ENCODE peak calls at places on chromosomes 6 and 20, in seven cellular contexts. X is cardiac fibroblast; H is left ventricle myocardium inferior; L is cardiac muscle cell; Q is neural crest cell; K is retinal pigment epithelial cell; N is CD8-positive, alpha-beta T cell. Y is an unnamed sample.

GRCh38 chr20:3731944-3732326 is 550 bp upstream of the HSPA12B start:
- DNase-seq in X (no peak), H (no peak), L (no peak), Q (no peak), K (no peak), N (no peak), Y (no peak)

GRCh38 chr20:35539756-35540212 is 2.1 kb upstream of the ERGIC3 start:
- DNase-seq in X (no peak), H (no peak), L (peak), Q (peak), K (no peak), N (no peak), Y (peak)

GRCh38 chr6:138403324-138403800 is 661 bp upstream of the HEBP2 start:
- DNase-seq in X (peak), H (peak), L (peak), Q (peak), K (no peak), N (no peak), Y (peak)

GRCh38 chr20:2750343-2751251 is 49.8 kb downstream of the CPXM1 start:
- DNase-seq in X (peak), H (no peak), L (peak), Q (no peak), K (no peak), N (no peak), Y (peak)

GRCh38 chr20:34377072-34377847 is 14.2 kb downstream of the ITCH start:
- DNase-seq in X (no peak), H (no peak), L (no peak), Q (no peak), K (no peak), N (no peak), Y (peak)

GRCh38 chr6:157443066-157443800 is 62.2 kb downstream of the ZDHHC14 start:
- DNase-seq in X (peak), H (no peak), L (peak), Q (no peak), K (no peak), N (no peak), Y (peak)

GRCh38 chr6:146543211-146543939 is at the start of gene RAB32:
- DNase-seq in X (peak), H (peak), L (peak), Q (peak), K (peak), N (no peak), Y (peak)

GRCh38 chr6:39018103-39018502 is 30.5 kb upstream of the GLP1R start:
- DNase-seq in X (no peak), H (no peak), L (no peak), Q (no peak), K (no peak), N (no peak), Y (no peak)

GRCh38 chr6:48628316-48628715 is 517.3 kb upstream of the PTCHD4 start:
- DNase-seq in X (peak), H (no peak), L (peak), Q (no peak), K (peak), N (no peak), Y (no peak)

GRCh38 chr6:70375882-70376281 is 37.4 kb upstream of the FAM135A start:
- DNase-seq in X (no peak), H (no peak), L (no peak), Q (no peak), K (no peak), N (no peak), Y (no peak)
- TF ChIP-seq CTCF in X (peak), H (no peak), L (peak), Q (peak), K (peak), N (no peak), Y (peak)

DNA sequence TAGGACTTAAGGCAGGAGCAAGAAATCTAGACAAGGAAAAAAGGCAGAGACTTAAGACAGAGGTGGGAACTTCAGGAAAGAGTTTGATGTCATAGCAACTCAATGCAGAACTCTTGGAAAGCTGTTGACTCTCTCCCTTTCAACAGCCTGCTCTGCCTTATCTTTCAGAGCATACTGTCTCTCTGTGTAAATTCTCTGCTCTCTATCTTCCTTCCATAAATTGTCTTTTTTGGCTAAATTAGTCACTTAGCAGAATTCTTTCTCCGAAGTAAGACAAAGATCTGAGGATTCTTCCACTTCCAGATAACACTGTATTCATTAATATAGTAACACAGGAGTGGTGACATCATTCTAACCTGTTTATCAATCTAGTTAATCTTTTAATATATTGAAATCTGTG is 80.2 kb downstream of the PLG start:
- DNase-seq in X (no peak), H (no peak), L (no peak), Q (no peak), K (no peak), N (no peak), Y (no peak)
- TF ChIP-seq CTCF in X (no peak), H (no peak), L (no peak), Q (no peak), K (no peak), N (no peak), Y (no peak)

GRCh38 chr6:1688396-1688795 is 78.7 kb downstream of the FOXC1 start:
- DNase-seq in X (no peak), H (no peak), L (no peak), Q (no peak), K (no peak), N (no peak), Y (no peak)

GRCh38 chr6:1689141-1689540 is 79.4 kb downstream of the FOXC1 start:
- DNase-seq in X (peak), H (no peak), L (no peak), Q (no peak), K (no peak), N (no peak), Y (no peak)

GRCh38 chr6:1687402-1687801 is 77.7 kb downstream of the FOXC1 start:
- DNase-seq in X (no peak), H (no peak), L (no peak), Q (no peak), K (no peak), N (no peak), Y (no peak)

GRCh38 chr6:1686117-1687098 is 76.7 kb downstream of the FOXC1 start:
- DNase-seq in X (peak), H (peak), L (peak), Q (no peak), K (peak), N (no peak), Y (no peak)
- TF ChIP-seq CTCF in X (peak), H (peak), L (peak), Q (peak), K (peak), N (no peak), Y (no peak)

GRCh38 chr20:57934007-57934805 is 224.4 kb upstream of the PMEPA1 start:
- DNase-seq in X (no peak), H (no peak), L (no peak), Q (no peak), K (no peak), N (no peak), Y (no peak)
- TF ChIP-seq CTCF in X (no peak), H (no peak), L (no peak), Q (no peak), K (no peak), N (no peak), Y (no peak)

GRCh38 chr6:20875369-20875963 is 341.2 kb downstream of the CDKAL1 start:
- DNase-seq in X (peak), H (no peak), L (peak), Q (peak), K (no peak), N (no peak), Y (no peak)
- TF ChIP-seq CTCF in X (peak), H (peak), L (peak), Q (peak), K (peak), N (no peak), Y (peak)

GRCh38 chr20:49603209-49603627 is 35.3 kb upstream of the PTGIS start:
- DNase-seq in X (peak), H (peak), L (peak), Q (no peak), K (no peak), N (no peak), Y (no peak)
- TF ChIP-seq CTCF in X (peak), H (peak), L (peak), Q (peak), K (peak), N (no peak), Y (no peak)

DNA sequence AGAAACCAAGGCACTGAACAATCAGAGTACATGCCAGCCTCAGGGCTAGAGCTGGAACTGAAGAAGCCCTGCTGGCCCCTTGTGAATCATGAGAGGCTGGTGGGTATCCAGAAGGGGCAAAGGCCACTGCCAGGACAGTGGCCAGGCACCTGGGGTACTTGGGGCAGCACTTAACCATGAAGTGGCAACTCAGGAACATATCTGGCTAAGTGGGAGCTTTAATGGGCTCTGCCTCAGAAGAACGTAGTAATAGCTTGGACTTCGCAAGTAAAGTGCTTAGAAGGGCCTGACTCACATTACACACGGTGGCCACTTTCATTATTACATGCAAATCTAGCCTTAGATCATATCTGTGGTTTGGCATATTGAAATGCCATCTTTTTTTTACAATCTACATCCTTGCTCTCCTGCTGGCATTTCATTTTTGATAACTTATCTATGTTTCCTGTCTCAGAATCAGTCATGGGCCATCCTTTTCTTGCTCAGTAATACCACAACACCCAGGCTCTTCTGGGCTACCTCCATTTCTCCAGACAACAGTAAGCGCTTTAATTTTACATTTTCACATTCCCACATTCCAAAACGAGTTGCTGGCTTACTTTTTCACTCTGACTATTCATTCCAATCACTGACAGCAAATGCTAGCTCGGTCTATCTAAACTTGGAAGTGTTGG is 21.6 kb downstream of the NAPB start:
- DNase-seq in X (peak), H (no peak), L (peak), Q (no peak), K (no peak), N (no peak), Y (peak)
- TF ChIP-seq CTCF in X (peak), H (no peak), L (no peak), Q (peak), K (peak), N (no peak), Y (no peak)

GRCh38 chr20:24138126-24138857 is 149.7 kb upstream of the GGTLC1 start:
- DNase-seq in X (no peak), H (no peak), L (no peak), Q (no peak), K (no peak), N (no peak), Y (no peak)

GRCh38 chr20:24144371-24144770 is 155.8 kb upstream of the GGTLC1 start:
- DNase-seq in X (no peak), H (no peak), L (no peak), Q (no peak), K (no peak), N (no peak), Y (no peak)

GRCh38 chr20:24139846-24140245 is 151.3 kb upstream of the GGTLC1 start:
- DNase-seq in X (no peak), H (no peak), L (no peak), Q (no peak), K (no peak), N (no peak), Y (no peak)

GRCh38 chr20:24138951-24139350 is 150.4 kb upstream of the GGTLC1 start:
- DNase-seq in X (no peak), H (no peak), L (no peak), Q (no peak), K (no peak), N (no peak), Y (no peak)

GRCh38 chr20:24141111-24141510 is 152.5 kb upstream of the GGTLC1 start:
- DNase-seq in X (no peak), H (no peak), L (no peak), Q (no peak), K (no peak), N (no peak), Y (no peak)
- TF ChIP-seq CTCF in X (no peak), H (no peak), L (no peak), Q (no peak), K (no peak), N (no peak), Y (no peak)

GRCh38 chr6:155959898-155960297 is 504.3 kb upstream of the NOX3 start:
- DNase-seq in X (no peak), H (no peak), L (no peak), Q (no peak), K (no peak), N (no peak), Y (no peak)
- TF ChIP-seq CTCF in X (no peak), H (no peak), L (no peak), Q (no peak), K (no peak), N (no peak), Y (no peak)

DNA sequence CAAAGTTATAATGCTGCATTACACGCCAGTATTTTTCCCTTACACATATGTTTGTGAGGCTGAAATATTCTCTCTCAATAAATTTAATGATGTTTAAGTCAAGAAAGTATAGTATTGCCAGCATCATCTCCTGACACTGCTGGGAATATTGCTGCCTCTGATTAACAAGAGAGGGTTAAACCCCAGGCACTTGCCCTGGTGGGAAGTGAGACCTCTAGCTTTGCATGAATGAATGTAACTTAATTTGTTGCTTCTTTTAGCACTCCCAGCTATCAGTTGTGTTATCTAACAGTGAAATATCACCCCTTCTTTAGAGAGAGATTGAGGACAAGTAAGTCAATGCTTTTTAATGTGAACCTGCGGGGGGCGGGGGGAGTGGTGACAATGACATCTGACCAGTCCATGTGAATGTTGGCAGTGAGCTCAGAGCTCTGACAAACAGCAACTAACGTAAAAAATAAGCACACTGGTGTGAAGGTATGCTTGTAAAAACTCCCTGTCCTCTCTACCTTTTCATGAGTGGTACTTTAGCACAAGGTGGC is 9.8 kb downstream of the FOXA2 start:
- DNase-seq in X (no peak), H (no peak), L (no peak), Q (no peak), K (no peak), N (no peak), Y (no peak)
- TF ChIP-seq CTCF in X (no peak), H (no peak), L (no peak), Q (no peak), K (no peak), N (no peak), Y (no peak)

Y was measured in GM20000.